ENCODE peak calls at places on chromosome 13, in eight cellular contexts. A is SK-N-SH, X is GM23248, Z is neuronal stem cell, C is IMR-90, L is fibroblast of lung, V is PC-3, G is neural progenitor cell. R is an unnamed sample.

GRCh38 chr13:94209110-94209509 is 270.4 kb downstream of the DCT start:
- DNase-seq in A (no peak), X (peak; percentile 9), Z (no peak), C (no peak), L (no peak), V (peak; percentile 64), G (no peak), R (no peak)

GRCh38 chr13:29362849-29363604 is 232.5 kb downstream of the SLC7A1 start:
- DNase-seq in A (peak; percentile 79), X (peak; percentile 68), Z (peak; percentile 51), C (peak; percentile 44), L (peak; percentile 30), V (peak; percentile 69), G (peak; percentile 78), R (peak; percentile 10)

GRCh38 chr13:80001510-80001842 is 339.4 kb downstream of the SPRY2 start:
- DNase-seq in A (no peak), X (no peak), Z (no peak), C (no peak), L (no peak), V (no peak), G (no peak), R (no peak)

GRCh38 chr13:80036845-80037504 is 304.0 kb downstream of the SPRY2 start:
- DNase-seq in A (no peak), X (no peak), Z (no peak), C (no peak), L (no peak), V (no peak), G (no peak), R (no peak)

GRCh38 chr13:103539721-103540120 is 473.5 kb upstream of the SLC10A2 start:
- DNase-seq in A (no peak), X (no peak), Z (no peak), C (no peak), L (no peak), V (no peak), G (no peak), R (no peak)

GRCh38 chr13:33976965-33977364 is 159.0 kb downstream of the RFC3 start:
- DNase-seq in A (no peak), X (no peak), Z (no peak), C (no peak), L (no peak), V (peak; percentile 72), G (no peak), R (no peak)

GRCh38 chr13:76385606-76386005 is 500.6 kb downstream of the KCTD12 start:
- DNase-seq in A (no peak), X (peak; percentile 11), Z (no peak), C (no peak), L (peak; percentile 2), V (peak; percentile 5), G (no peak), R (no peak)

GRCh38 chr13:98664924-98665637 is 87.4 kb downstream of the SLC15A1 start:
- DNase-seq in A (no peak), X (peak; percentile 19), Z (no peak), C (no peak), L (peak; percentile 59), V (peak; percentile 56), G (no peak), R (peak; percentile 45)

GRCh38 chr13:62337109-62337880 is 921.6 kb upstream of the PCDH20 start:
- DNase-seq in A (peak; percentile 72), X (no peak), Z (peak; percentile 26), C (no peak), L (no peak), V (no peak), G (peak; percentile 63), R (no peak)
- H2AFZ ChIP-seq in A (no peak overlapping the region), X (no peak overlapping the region), Z (peak overlapping the region; percentile 74), C (no peak overlapping the region), L (no peak overlapping the region), V (no peak overlapping the region), G (peak overlapping the region; percentile 88), R (no peak overlapping the region)

DNA sequence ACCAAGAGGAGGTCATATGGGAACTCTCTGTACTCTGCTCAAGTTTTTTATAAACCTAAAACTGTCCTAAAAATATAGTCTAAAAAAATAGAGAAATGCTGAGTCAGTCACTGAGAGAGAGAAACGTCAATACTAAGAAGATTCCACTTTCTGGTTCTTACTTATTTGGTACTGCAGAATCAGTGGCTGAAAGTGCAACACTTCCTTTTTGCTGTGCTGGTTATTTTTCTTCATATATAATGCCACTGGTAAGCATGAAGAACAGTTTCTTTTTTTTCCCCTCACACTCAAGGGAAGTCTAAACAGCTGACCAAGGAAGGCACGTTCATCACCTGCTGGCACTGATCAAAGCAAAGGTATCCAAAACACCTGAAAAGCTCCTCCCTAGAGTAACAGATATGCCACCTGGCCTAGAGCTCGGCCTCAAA is 44.3 kb upstream of the N4BP2L1 start:
- DNase-seq in A (no peak), X (peak; percentile 21), Z (no peak), C (no peak), L (no peak), V (no peak), G (no peak), R (no peak)
- H3K9ac ChIP-seq in A (no peak overlapping the region), X (peak overlapping the region; percentile 51), Z (no peak overlapping the region), C (no peak overlapping the region), L (no peak overlapping the region), V (no peak overlapping the region), G (no peak overlapping the region), R (no peak overlapping the region)

DNA sequence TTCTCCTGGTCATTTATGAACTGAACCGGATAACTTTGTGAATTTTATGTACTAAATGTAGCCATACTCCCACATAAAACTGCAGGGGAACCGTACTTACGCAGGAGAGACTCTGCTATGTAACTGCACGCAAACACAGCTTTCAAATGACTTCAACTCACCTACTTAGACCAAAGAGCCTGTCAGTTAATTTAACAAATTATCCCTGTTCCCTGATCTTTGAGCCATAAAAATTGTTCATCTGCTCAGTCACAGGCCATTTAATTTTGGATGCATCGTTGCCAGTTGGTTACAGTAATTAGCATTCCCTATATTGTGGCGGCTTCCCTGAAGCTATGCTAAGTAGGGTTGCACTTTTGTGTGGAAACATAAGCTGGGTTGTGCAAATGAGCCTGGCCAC is 21.1 kb upstream of the OBI1 start:
- DNase-seq in A (no peak), X (no peak), Z (no peak), C (no peak), L (no peak), V (no peak), G (no peak), R (no peak)
- H2AFZ ChIP-seq in A (no peak overlapping the region), X (no peak overlapping the region), Z (no peak overlapping the region), C (no peak overlapping the region), L (no peak overlapping the region), V (no peak overlapping the region), G (peak overlapping the region; percentile 58), R (no peak overlapping the region)

GRCh38 chr13:96817336-96817941 is 176.8 kb downstream of the OXGR1 start:
- DNase-seq in A (peak; percentile 14), X (peak; percentile 42), Z (peak; percentile 23), C (peak; percentile 10), L (peak; percentile 1), V (peak; percentile 50), G (peak; percentile 55), R (no peak)
- H3K9ac ChIP-seq in A (no peak overlapping the region), X (no peak overlapping the region), Z (no peak overlapping the region), C (no peak overlapping the region), L (no peak overlapping the region), V (no peak overlapping the region), G (no peak overlapping the region), R (no peak overlapping the region)

GRCh38 chr13:31588923-31589322 is 150.4 kb upstream of the RXFP2 start:
- DNase-seq in A (no peak), X (no peak), Z (no peak), C (no peak), L (no peak), V (no peak), G (no peak), R (no peak)
- H2AFZ ChIP-seq in A (no peak overlapping the region), X (no peak overlapping the region), Z (no peak overlapping the region), C (no peak overlapping the region), L (no peak overlapping the region), V (no peak overlapping the region), G (no peak overlapping the region), R (no peak overlapping the region)

GRCh38 chr13:113581871-113582270 is 2.7 kb upstream of the TFDP1 start:
- DNase-seq in A (no peak), X (no peak), Z (no peak), C (no peak), L (no peak), V (no peak), G (no peak), R (no peak)

GRCh38 chr13:113584870-113585671 is 518 bp downstream of the TFDP1 start:
- DNase-seq in A (peak; percentile 77), X (peak; percentile 36), Z (no peak), C (no peak), L (no peak), V (peak; percentile 11), G (peak; percentile 45), R (no peak)

GRCh38 chr13:113585828-113586355 is 1.3 kb downstream of the TFDP1 start:
- DNase-seq in A (no peak), X (no peak), Z (no peak), C (no peak), L (no peak), V (no peak), G (no peak), R (no peak)

GRCh38 chr13:113582841-113583631 is 1.5 kb upstream of the TFDP1 start:
- DNase-seq in A (no peak), X (no peak), Z (no peak), C (no peak), L (no peak), V (no peak), G (no peak), R (no peak)

DNA sequence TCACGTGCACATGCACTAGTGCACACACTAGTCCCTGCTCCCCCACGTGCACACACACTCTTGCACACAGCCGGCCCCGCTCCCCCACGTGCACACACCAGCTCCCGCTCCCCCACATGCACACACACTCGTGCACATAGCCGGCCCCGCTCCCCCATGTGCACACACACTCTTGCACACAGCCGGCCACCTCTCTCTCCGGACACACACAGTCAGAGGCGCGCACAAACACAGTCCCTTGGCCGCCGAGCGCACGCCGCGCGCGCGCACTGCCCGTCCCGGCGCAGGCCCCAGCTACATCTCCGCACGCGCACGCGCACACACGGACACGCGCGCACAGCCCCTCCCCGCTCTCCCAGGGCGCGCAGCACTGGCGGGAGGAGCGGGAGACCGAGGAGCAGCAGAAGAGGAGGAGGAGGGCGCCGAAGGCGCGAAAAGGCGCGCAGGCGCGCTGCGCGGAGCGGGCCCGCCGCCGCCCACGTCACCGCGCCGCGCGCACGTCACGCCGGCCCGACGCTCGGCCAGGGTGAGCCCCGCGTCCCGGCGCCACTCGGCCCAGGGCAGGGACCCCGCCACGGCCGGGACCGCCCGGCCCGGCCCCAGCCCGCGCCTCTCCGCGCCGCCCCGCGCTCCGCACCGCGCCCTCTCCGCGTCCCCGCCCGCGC is at the start of gene TFDP1:
- DNase-seq in A (peak; percentile 97), X (peak; percentile 84), Z (peak; percentile 84), C (peak; percentile 79), L (peak; percentile 85), V (peak; percentile 91), G (peak; percentile 92), R (peak; percentile 72)
- H3K9ac ChIP-seq in A (peak within 1 kb of the TSS; percentile 62), X (peak within 1 kb of the TSS; percentile 61), Z (peak within 1 kb of the TSS; percentile 89), C (peak within 1 kb of the TSS; percentile 62), L (peak within 1 kb of the TSS; percentile 65), V (peak within 1 kb of the TSS; percentile 81), G (peak within 1 kb of the TSS; percentile 49), R (peak within 1 kb of the TSS; percentile 78)

GRCh38 chr13:49110122-49110831 is 109.9 kb upstream of the MLNR start:
- DNase-seq in A (peak; percentile 68), X (peak; percentile 94), Z (peak; percentile 75), C (peak; percentile 91), L (peak; percentile 89), V (peak; percentile 69), G (peak; percentile 95), R (peak; percentile 82)
- H2AFZ ChIP-seq in A (peak overlapping the region; percentile 91), X (peak overlapping the region; percentile 87), Z (peak overlapping the region; percentile 68), C (no peak overlapping the region), L (peak overlapping the region; percentile 54), V (peak overlapping the region; percentile 97), G (peak overlapping the region; percentile 98), R (peak overlapping the region; percentile 1)